ENCODE peak calls at places on chromosomes 11 and 22, in six cellular contexts. K, Y, B, V, G and S are unnamed samples.

GRCh38 chr11:134343646-134344045 is 11.9 kb downstream of the GLB1L2 start:
- DNase-seq in K (no peak), Y (no peak), B (no peak), V (no peak), G (no peak), S (no peak)

GRCh38 chr11:100925935-100926334 is 203.7 kb downstream of the PGR start:
- DNase-seq in K (peak; percentile 8), Y (no peak), B (no peak), V (no peak), G (peak; percentile 61), S (no peak)

GRCh38 chr22:41171996-41172395 is 33.1 kb upstream of the L3MBTL2 start:
- DNase-seq in K (no peak), Y (no peak), B (no peak), V (no peak), G (no peak), S (no peak)

GRCh38 chr22:29773233-29773632 is 6.1 kb downstream of the UQCR10 start:
- DNase-seq in K (no peak), Y (no peak), B (no peak), V (no peak), G (no peak), S (no peak)

GRCh38 chr11:110479070-110479444 is 49.3 kb downstream of the FDX1 start:
- DNase-seq in K (no peak), Y (no peak), B (no peak), V (no peak), G (no peak), S (no peak)

GRCh38 chr11:128908391-128909246 is 17.5 kb downstream of the KCNJ5 start:
- DNase-seq in K (no peak), Y (no peak), B (no peak), V (no peak), G (no peak), S (no peak)

GRCh38 chr22:39153220-39153860 is 860 bp upstream of the CBX7 start:
- DNase-seq in K (no peak), Y (no peak), B (no peak), V (no peak), G (no peak), S (no peak)

GRCh38 chr11:90856790-90857189 is 633.9 kb upstream of the CHORDC1 start:
- DNase-seq in K (no peak), Y (no peak), B (no peak), V (no peak), G (no peak), S (no peak)

GRCh38 chr11:130411223-130411622 is 17.2 kb downstream of the ADAMTS8 start:
- DNase-seq in K (no peak), Y (no peak), B (no peak), V (no peak), G (no peak), S (no peak)

GRCh38 chr11:62909107-62909894 is 11.9 kb downstream of the CHRM1 start:
- DNase-seq in K (peak; percentile 71), Y (no peak), B (peak; percentile 70), V (peak; percentile 88), G (no peak), S (peak; percentile 55)

GRCh38 chr11:84714316-84714780 is 912.8 kb downstream of the DLG2 start:
- DNase-seq in K (peak; percentile 25), Y (no peak), B (peak; percentile 58), V (peak; percentile 85), G (no peak), S (peak; percentile 15)

GRCh38 chr11:32448232-32448631 is 12.9 kb upstream of the WT1 start:
- DNase-seq in K (peak; percentile 69), Y (no peak), B (peak; percentile 31), V (no peak), G (peak; percentile 9), S (no peak)

GRCh38 chr11:112786886-112787530 is 174.2 kb upstream of the NCAM1 start:
- DNase-seq in K (no peak), Y (no peak), B (no peak), V (no peak), G (no peak), S (no peak)

GRCh38 chr11:15816270-15816871 is 540.0 kb downstream of the SOX6 start:
- DNase-seq in K (no peak), Y (no peak), B (no peak), V (no peak), G (no peak), S (no peak)

GRCh38 chr11:111531687-111532364 is 8.7 kb upstream of the LAYN start:
- DNase-seq in K (no peak), Y (no peak), B (no peak), V (no peak), G (peak; percentile 8), S (no peak)

GRCh38 chr11:125320347-125321122 is 156.0 kb downstream of the PKNOX2 start:
- DNase-seq in K (no peak), Y (no peak), B (no peak), V (no peak), G (no peak), S (no peak)

GRCh38 chr11:64353761-64354506 is 5.0 kb upstream of the RPS6KA4 start:
- DNase-seq in K (no peak), Y (no peak), B (no peak), V (no peak), G (no peak), S (no peak)

GRCh38 chr22:46934746-46935491 is 172.5 kb downstream of the TBC1D22A start:
- DNase-seq in K (peak; percentile 73), Y (no peak), B (peak; percentile 84), V (peak; percentile 42), G (peak; percentile 17), S (no peak)

GRCh38 chr22:23242473-23243001 is 62.2 kb downstream of the BCR start:
- DNase-seq in K (no peak), Y (no peak), B (no peak), V (peak; percentile 82), G (no peak), S (no peak)

GRCh38 chr11:57476883-57477506 is 16.7 kb downstream of the RTN4RL2 start:
- DNase-seq in K (no peak), Y (peak; percentile 73), B (no peak), V (peak; percentile 68), G (no peak), S (no peak)

GRCh38 chr11:16977136-16978020 is 36.8 kb downstream of the PLEKHA7 start:
- DNase-seq in K (no peak), Y (no peak), B (no peak), V (no peak), G (no peak), S (no peak)

GRCh38 chr11:35554491-35555237 is 29.2 kb upstream of the PAMR1 start:
- DNase-seq in K (no peak), Y (no peak), B (no peak), V (no peak), G (no peak), S (no peak)

GRCh38 chr11:119584193-119585037 is 144.6 kb downstream of the NECTIN1 start:
- DNase-seq in K (peak; percentile 76), Y (no peak), B (no peak), V (peak; percentile 79), G (no peak), S (peak; percentile 27)

GRCh38 chr11:11563193-11563592 is 58.6 kb downstream of the GALNT18 start:
- DNase-seq in K (no peak), Y (no peak), B (no peak), V (no peak), G (no peak), S (no peak)

GRCh38 chr22:46893281-46894020 is 131.0 kb downstream of the TBC1D22A start:
- DNase-seq in K (no peak), Y (no peak), B (no peak), V (no peak), G (no peak), S (no peak)

GRCh38 chr11:117799634-117800033 is 2.6 kb upstream of the DSCAML1 start:
- DNase-seq in K (no peak), Y (no peak), B (no peak), V (no peak), G (no peak), S (no peak)

GRCh38 chr11:10322830-10323792 is 18.2 kb downstream of the ADM start:
- DNase-seq in K (peak; percentile 64), Y (no peak), B (peak; percentile 84), V (no peak), G (no peak), S (no peak)

GRCh38 chr11:123483058-123483457 is 53.0 kb downstream of the GRAMD1B start:
- DNase-seq in K (no peak), Y (no peak), B (no peak), V (no peak), G (no peak), S (no peak)

GRCh38 chr11:6405837-6406236 is 13.1 kb downstream of the APBB1 start:
- DNase-seq in K (no peak), Y (no peak), B (no peak), V (no peak), G (no peak), S (no peak)
- TF ChIP-seq TAF1 in K (no peak), Y (no peak), B (no peak), V (no peak), G (no peak), S (no peak)

GRCh38 chr22:42688241-42688913 is 32.3 kb downstream of the A4GALT start:
- DNase-seq in K (peak; percentile 27), Y (no peak), B (peak; percentile 57), V (no peak), G (no peak), S (no peak)
- TF ChIP-seq POLR2A in K (no peak), Y (no peak), B (no peak), V (no peak), G (no peak), S (no peak)

GRCh38 chr22:21951062-21951461 is 1.6 kb downstream of the PPM1F start:
- DNase-seq in K (no peak), Y (no peak), B (no peak), V (no peak), G (no peak), S (no peak)

GRCh38 chr22:21949948-21950347 is 2.7 kb downstream of the PPM1F start:
- DNase-seq in K (no peak), Y (no peak), B (no peak), V (no peak), G (no peak), S (no peak)

GRCh38 chr22:21949569-21949918 is 3.1 kb downstream of the PPM1F start:
- DNase-seq in K (no peak), Y (no peak), B (no peak), V (no peak), G (no peak), S (no peak)

GRCh38 chr22:21951931-21952465 is 650 bp downstream of the PPM1F start:
- DNase-seq in K (peak; percentile 78), Y (no peak), B (no peak), V (peak; percentile 74), G (no peak), S (peak; percentile 35)

GRCh38 chr22:21952586-21953571 is at the start of gene PPM1F:
- DNase-seq in K (peak; percentile 100), Y (peak; percentile 97), B (peak; percentile 57), V (peak; percentile 97), G (peak; percentile 8), S (peak; percentile 97)
- TF ChIP-seq POLR2AphosphoS5 in K (no peak), Y (no peak), B (peak; percentile 54), V (no peak), G (no peak), S (no peak)

DNA sequence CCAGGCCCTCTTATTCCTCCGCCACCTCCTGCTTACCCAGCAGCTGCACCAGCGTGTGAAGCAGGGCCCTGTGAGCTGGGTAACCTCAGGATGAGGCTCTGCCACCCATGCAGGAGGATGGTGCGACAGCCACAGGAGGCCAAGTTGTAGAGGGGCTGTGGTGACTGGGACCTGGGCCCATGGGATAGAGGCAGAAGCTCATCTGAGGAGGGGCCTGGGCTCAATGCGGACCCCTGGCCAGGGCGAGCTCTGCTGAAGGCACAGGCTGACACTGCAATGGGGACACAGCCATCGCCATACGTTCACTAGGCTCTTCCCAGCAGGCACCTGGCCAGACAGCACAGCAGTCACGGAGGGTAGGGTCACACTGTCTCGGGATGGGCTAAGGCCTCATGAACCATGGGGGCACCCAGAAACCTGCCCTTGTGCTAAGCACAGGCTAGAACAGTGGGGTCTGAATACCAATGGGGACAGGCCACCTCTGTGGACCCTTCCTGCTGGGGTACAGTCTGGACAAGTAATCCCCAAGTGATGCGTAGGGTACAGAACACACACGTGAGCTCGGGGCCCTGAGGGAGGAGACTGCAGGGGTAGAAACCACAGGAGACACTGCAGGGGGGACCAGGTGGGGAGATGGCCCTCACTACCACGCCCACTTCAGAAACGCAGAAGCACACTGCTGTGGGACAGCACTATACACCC is 35.3 kb downstream of the GNB1L start:
- DNase-seq in K (no peak), Y (no peak), B (no peak), V (peak; percentile 34), G (no peak), S (peak; percentile 13)
- TF ChIP-seq TAF1 in K (no peak), Y (no peak), B (no peak), V (no peak), G (no peak), S (no peak)